ENCODE peak calls at places on chromosomes 3 and 15, in eight cellular contexts. Z is GM12878, F is Panc1, R is HCT116, C is HepG2, A is K562, Q is GM23338, B is upper lobe of left lung. V is an unnamed sample.
A peak's percentile ranks its signal among the peaks of the same experiment; 100 is the strongest.

GRCh38 chr15:57731543-57732103 is 25.1 kb downstream of the POLR2M start:
- ATAC-seq in A (no peak), R (no peak), C (no peak), Q (peak; percentile 58), B (no peak), Z (no peak), F (no peak), V (no peak)

GRCh38 chr3:41836360-41837134 is 125.4 kb downstream of the ULK4 start:
- ATAC-seq in B (no peak), Q (no peak), Z (peak; percentile 91), F (no peak), A (no peak), C (no peak), R (no peak), V (no peak)

GRCh38 chr3:181915556-181915955 is 203.8 kb downstream of the SOX2 start:
- ATAC-seq in A (no peak), C (no peak), F (no peak), Q (peak; percentile 82), R (no peak), B (no peak), Z (no peak), V (no peak)

GRCh38 chr3:100760377-100760776 is 51.1 kb downstream of the TFG start:
- ATAC-seq in C (no peak), R (no peak), Z (peak; percentile 25), Q (no peak), F (no peak), A (no peak), B (no peak), V (no peak)

GRCh38 chr15:59295742-59296090 is 77.0 kb downstream of the MYO1E start:
- ATAC-seq in R (no peak), A (no peak), F (peak; percentile 38), Z (no peak), C (no peak), B (peak; percentile 22), Q (peak; percentile 12), V (no peak)

GRCh38 chr15:90839187-90840071 is 29.0 kb upstream of the FURIN start:
- ATAC-seq in A (no peak), C (peak; percentile 63), R (peak; percentile 45), Q (peak; percentile 92), Z (peak; percentile 84), B (peak; percentile 84), F (peak; percentile 29), V (peak; percentile 53)

GRCh38 chr3:39362812-39363211 is 20.4 kb upstream of the SLC25A38 start:
- ATAC-seq in R (no peak), B (no peak), C (peak; percentile 54), A (no peak), Z (no peak), Q (no peak), F (no peak), V (no peak)

GRCh38 chr15:84929795-84930371 is 45.4 kb downstream of the SLC28A1 start:
- ATAC-seq in Q (no peak), Z (no peak), F (peak; percentile 86), B (peak; percentile 18), C (peak; percentile 88), A (peak; percentile 82), R (peak; percentile 88), V (no peak)

GRCh38 chr3:129975332-129976090 is 991 bp downstream of the TRH start:
- ATAC-seq in F (no peak), B (peak; percentile 60), R (no peak), A (no peak), Z (no peak), Q (peak; percentile 21), C (peak; percentile 41), V (peak; percentile 34)

GRCh38 chr3:103818800-103819199 is 1384.0 kb downstream of the ZPLD1 start:
- ATAC-seq in R (no peak), F (no peak), Q (peak; percentile 81), A (no peak), C (no peak), Z (no peak), B (no peak), V (no peak)

GRCh38 chr3:53252105-53252946 is 3.5 kb downstream of the TKT start:
- ATAC-seq in R (no peak), Q (peak; percentile 11), C (no peak), A (no peak), Z (no peak), B (no peak), F (no peak), V (no peak)

GRCh38 chr15:85149460-85150129 is 167.9 kb downstream of the PDE8A start:
- ATAC-seq in A (no peak), B (no peak), F (no peak), R (no peak), C (no peak), Q (no peak), Z (no peak), V (no peak)

GRCh38 chr3:144055604-144056003 is 84.0 kb downstream of the DIPK2A start:
- ATAC-seq in A (no peak), Z (no peak), R (no peak), Q (no peak), C (no peak), F (no peak), B (no peak), V (no peak)

GRCh38 chr15:72873379-72874233 is 90.0 kb upstream of the ADPGK start:
- ATAC-seq in Z (no peak), C (no peak), F (no peak), R (no peak), B (no peak), Q (no peak), A (no peak), V (peak; percentile 51)

GRCh38 chr3:184230081-184230602 is 757 bp downstream of the VWA5B2 start:
- ATAC-seq in R (no peak), Q (peak; percentile 12), B (no peak), Z (peak; percentile 3), F (peak; percentile 5), A (peak; percentile 5), C (peak; percentile 58), V (no peak)

GRCh38 chr3:20041197-20041780 is 1.0 kb downstream of the KAT2B start:
- ATAC-seq in R (peak; percentile 45), B (peak; percentile 83), Q (peak; percentile 62), Z (peak; percentile 73), C (peak; percentile 88), F (peak; percentile 63), A (peak; percentile 83), V (peak; percentile 37)
- TF ChIP-seq POLR2AphosphoS5 in R (no peak), B (no peak), Q (no peak), Z (no peak), C (no peak), F (no peak), A (no peak), V (peak; percentile 59)

GRCh38 chr15:80323285-80323684 is 71.3 kb upstream of the CTXND1 start:
- ATAC-seq in Q (no peak), Z (no peak), A (no peak), C (no peak), R (no peak), F (no peak), B (no peak), V (no peak)

GRCh38 chr15:80317389-80318169 is 65.6 kb upstream of the CTXND1 start:
- ATAC-seq in A (peak; percentile 79), C (no peak), Z (peak; percentile 68), R (no peak), B (peak; percentile 84), Q (no peak), F (no peak), V (peak; percentile 51)
- TF ChIP-seq POLR2AphosphoS5 in A (no peak), C (no peak), Z (no peak), R (no peak), B (peak; percentile 61), Q (no peak), F (no peak), V (peak; percentile 50)

DNA sequence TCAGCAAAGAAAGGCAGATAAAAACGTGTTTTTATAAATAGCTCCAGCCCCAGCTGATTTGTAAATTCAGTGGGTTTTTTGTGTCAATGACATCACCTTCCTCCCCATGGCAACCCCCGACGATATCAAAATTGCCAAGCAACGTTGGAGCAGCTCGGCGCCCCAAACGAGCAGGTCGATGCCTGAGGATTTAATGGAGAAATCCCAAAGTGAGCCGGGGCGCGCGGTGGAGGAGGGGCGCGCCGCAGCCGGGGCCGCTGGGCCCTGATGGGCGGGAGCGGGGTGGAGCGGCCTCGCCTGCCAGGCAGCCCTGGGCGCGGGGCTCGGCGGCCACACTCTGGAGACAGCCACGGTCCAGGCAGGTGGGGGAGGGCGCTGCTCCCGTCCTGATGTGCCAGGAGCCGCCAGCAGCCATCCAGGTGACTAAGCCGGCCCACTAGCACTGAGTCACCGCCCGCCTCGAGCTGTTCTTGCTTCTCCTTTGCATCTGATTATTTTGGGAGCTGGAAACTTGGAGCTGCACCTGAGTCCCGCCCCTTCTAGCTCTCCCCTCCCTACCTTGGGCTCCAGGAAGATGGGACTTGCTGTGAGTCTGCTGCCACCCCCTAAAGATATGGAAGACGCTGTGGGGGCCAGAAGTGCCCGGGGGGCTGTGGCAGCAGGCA is at the start of gene PAK6:
- ATAC-seq in C (peak; percentile 81), Q (peak; percentile 91), A (peak; percentile 63), R (peak; percentile 94), B (peak; percentile 62), F (peak; percentile 81), Z (peak; percentile 61), V (peak; percentile 61)
- TF ChIP-seq POLR2AphosphoS5 in C (no peak), Q (no peak), A (no peak), R (no peak), B (no peak), F (no peak), Z (no peak), V (no peak)

DNA sequence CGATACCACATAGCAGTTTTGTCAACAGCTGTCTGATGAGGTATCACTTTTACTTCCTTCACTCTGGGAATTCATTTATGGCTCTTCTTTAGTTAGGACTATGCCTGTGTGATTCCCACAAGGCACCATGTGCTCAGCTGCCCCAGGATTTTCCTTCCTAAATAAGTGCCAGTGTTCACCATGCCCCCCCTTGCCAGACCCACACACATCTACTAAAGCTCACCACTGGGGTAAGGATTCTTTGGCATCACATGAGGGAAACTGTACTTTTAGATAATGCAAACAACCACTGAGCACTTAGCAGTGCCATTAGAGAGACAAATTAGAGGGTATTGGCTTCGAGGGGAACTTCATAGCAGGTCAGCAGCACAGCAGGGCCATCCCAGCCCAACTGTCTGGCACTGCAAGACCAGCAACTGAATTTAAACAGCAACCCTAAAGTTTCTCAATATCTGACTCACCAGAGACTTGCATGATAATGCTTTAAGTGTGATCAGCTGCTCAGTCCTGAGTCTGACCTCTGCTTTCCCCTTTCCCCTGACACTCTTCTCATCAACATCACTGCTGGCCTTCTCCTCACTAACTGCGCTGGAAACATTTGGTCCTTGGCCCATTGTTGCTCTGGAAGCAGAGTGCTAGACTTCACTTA is 114.3 kb downstream of the STAC start:
- ATAC-seq in F (no peak), Q (no peak), Z (no peak), C (no peak), A (no peak), B (peak; percentile 92), R (no peak), V (peak; percentile 91)
- TF ChIP-seq POLR2AphosphoS5 in F (no peak), Q (no peak), Z (no peak), C (no peak), A (no peak), B (peak; percentile 49), R (no peak), V (peak; percentile 31)

GRCh38 chr15:49103676-49104075 is 51.7 kb downstream of the COPS2 start:
- ATAC-seq in R (no peak), Q (no peak), Z (no peak), A (no peak), F (no peak), B (no peak), C (no peak), V (no peak)
- TF ChIP-seq POLR2AphosphoS5 in R (no peak), Q (no peak), Z (no peak), A (no peak), F (no peak), B (no peak), C (no peak), V (no peak)

GRCh38 chr3:174270841-174271240 is 588.3 kb upstream of the NAALADL2 start:
- ATAC-seq in A (no peak), Z (no peak), Q (no peak), R (no peak), F (no peak), B (no peak), C (no peak), V (no peak)
- TF ChIP-seq POLR2AphosphoS5 in A (no peak), Z (no peak), Q (no peak), R (no peak), F (no peak), B (no peak), C (no peak), V (no peak)